ENCODE peak calls at places on chromosomes 2 and 18, in ten cellular contexts. Y, V, R, A, L, N, D, W, J and M are unnamed samples.
A peak's percentile ranks its signal among the peaks of the same experiment; 100 is the strongest.

GRCh38 chr2:28956415-28956826 is 24.7 kb upstream of the TOGARAM2 start:
- DNase-seq in Y (no peak), V (no peak), R (peak; percentile 70), A (peak; percentile 86), L (peak; percentile 65), N (peak; percentile 62), D (no peak), W (no peak), J (no peak), M (no peak)

GRCh38 chr18:25229080-25229479 is 122.9 kb downstream of the ZNF521 start:
- DNase-seq in Y (no peak), V (no peak), R (no peak), A (no peak), L (no peak), N (no peak), D (no peak), W (peak; percentile 43), J (no peak), M (peak; percentile 62)

GRCh38 chr2:60530228-60530627 is 23.2 kb downstream of the BCL11A start:
- DNase-seq in Y (peak; percentile 77), V (peak; percentile 83), R (no peak), A (no peak), L (no peak), N (no peak), D (no peak), W (peak; percentile 71), J (no peak), M (no peak)

GRCh38 chr2:46445561-46445960 is 33.8 kb upstream of the TMEM247 start:
- DNase-seq in Y (no peak), V (no peak), R (no peak), A (no peak), L (no peak), N (no peak), D (no peak), W (no peak), J (no peak), M (no peak)

GRCh38 chr2:113167115-113167932 is 6.4 kb upstream of the PSD4 start:
- DNase-seq in Y (no peak), V (peak; percentile 87), R (peak; percentile 79), A (no peak), L (no peak), N (peak; percentile 93), D (no peak), W (no peak), J (no peak), M (no peak)

GRCh38 chr2:220279372-220279771 is 651.9 kb downstream of the SLC4A3 start:
- DNase-seq in Y (no peak), V (no peak), R (no peak), A (no peak), L (no peak), N (no peak), D (peak; percentile 7), W (no peak), J (no peak), M (no peak)

GRCh38 chr2:65326276-65326675 is 98.6 kb downstream of the ACTR2 start:
- DNase-seq in Y (no peak), V (no peak), R (no peak), A (peak; percentile 82), L (no peak), N (no peak), D (no peak), W (no peak), J (no peak), M (no peak)

GRCh38 chr2:174683392-174683759 is 80.9 kb downstream of the CHRNA1 start:
- DNase-seq in Y (no peak), V (no peak), R (peak; percentile 73), A (peak; percentile 25), L (no peak), N (no peak), D (no peak), W (no peak), J (peak; percentile 15), M (no peak)

GRCh38 chr18:5582054-5582453 is 38.3 kb upstream of the EPB41L3 start:
- DNase-seq in Y (no peak), V (no peak), R (no peak), A (peak; percentile 65), L (no peak), N (no peak), D (no peak), W (peak; percentile 26), J (no peak), M (no peak)

GRCh38 chr2:235542728-235543125 is 48.9 kb downstream of the AGAP1 start:
- DNase-seq in Y (no peak), V (no peak), R (no peak), A (peak; percentile 83), L (no peak), N (peak; percentile 96), D (no peak), W (no peak), J (no peak), M (no peak)

GRCh38 chr2:237045449-237045848 is 40.2 kb upstream of the COPS8 start:
- DNase-seq in Y (no peak), V (no peak), R (no peak), A (no peak), L (no peak), N (no peak), D (no peak), W (no peak), J (no peak), M (no peak)

GRCh38 chr2:192035731-192036442 is 158.8 kb downstream of the TMEFF2 start:
- DNase-seq in Y (no peak), V (peak; percentile 2), R (no peak), A (no peak), L (no peak), N (no peak), D (no peak), W (no peak), J (no peak), M (no peak)

GRCh38 chr18:24381126-24381525 is 16.5 kb downstream of the OSBPL1A start:
- DNase-seq in Y (no peak), V (no peak), R (no peak), A (no peak), L (no peak), N (no peak), D (no peak), W (no peak), J (no peak), M (no peak)

GRCh38 chr18:69978743-69979715 is 31.4 kb upstream of the CD226 start:
- DNase-seq in Y (no peak), V (no peak), R (peak; percentile 52), A (no peak), L (no peak), N (no peak), D (no peak), W (no peak), J (no peak), M (no peak)

GRCh38 chr2:109674894-109675534 is 60.9 kb downstream of the SOWAHC start:
- DNase-seq in Y (no peak), V (no peak), R (no peak), A (no peak), L (no peak), N (peak; percentile 67), D (no peak), W (no peak), J (no peak), M (no peak)

GRCh38 chr2:121709776-121710469 is 26.8 kb downstream of the NIFK start:
- DNase-seq in Y (no peak), V (peak; percentile 55), R (no peak), A (no peak), L (no peak), N (no peak), D (no peak), W (no peak), J (no peak), M (no peak)

GRCh38 chr2:114442545-114442944 is at the start of gene DPP10:
- DNase-seq in Y (no peak), V (peak; percentile 50), R (no peak), A (peak; percentile 57), L (no peak), N (peak; percentile 13), D (no peak), W (no peak), J (no peak), M (no peak)

GRCh38 chr2:149725234-149725633 is 137.7 kb upstream of the MMADHC start:
- DNase-seq in Y (no peak), V (no peak), R (no peak), A (no peak), L (no peak), N (no peak), D (no peak), W (no peak), J (no peak), M (no peak)

GRCh38 chr2:157160131-157160530 is 97.4 kb upstream of the GALNT5 start:
- DNase-seq in Y (no peak), V (no peak), R (no peak), A (no peak), L (no peak), N (no peak), D (no peak), W (no peak), J (no peak), M (no peak)

GRCh38 chr2:102770506-102770905 is 8.7 kb downstream of the TMEM182 start:
- DNase-seq in Y (no peak), V (peak; percentile 35), R (no peak), A (no peak), L (no peak), N (no peak), D (no peak), W (no peak), J (no peak), M (no peak)

GRCh38 chr2:16103614-16104344 is 163.4 kb downstream of the MYCN start:
- DNase-seq in Y (no peak), V (no peak), R (no peak), A (peak; percentile 87), L (no peak), N (no peak), D (no peak), W (no peak), J (no peak), M (no peak)